ENCODE peak calls at places on chromosomes 3 and 15, in ten cellular contexts. One of them, this sample, is unnamed.

GRCh38 chr3:38578081-38578475 is 71.4 kb downstream of the SCN5A start:
- DNase-seq in mesenchymal stem cell: no peak
- DNase-seq in RWPE1: no peak
- DNase-seq in immature natural killer cell: no peak
- DNase-seq in skeletal muscle cell: no peak
- DNase-seq in neural crest cell: no peak
- DNase-seq in activated T-helper 1 cell treated with Interleukin-2 at 50 U/mL for 16 hours: no peak
- DNase-seq in activated naive CD4-positive, alpha-beta T cell treated with anti-CD3 and anti-CD28 coated beads, Interleukin-2, amount 10 ng/mL, durations not matched to agents 7 days and 5 days: peak; percentile 10
- DNase-seq in A673: no peak
- DNase-seq in posterior cingulate gyrus: no peak
- DNase-seq in this sample: no peak

GRCh38 chr3:46921871-46922271 is 44.4 kb downstream of the PTH1R start:
- DNase-seq in skeletal muscle cell: no peak
- DNase-seq in neural crest cell: no peak
- DNase-seq in activated T-helper 1 cell treated with Interleukin-2 at 50 U/mL for 16 hours: no peak
- DNase-seq in mesenchymal stem cell: no peak
- DNase-seq in RWPE1: no peak
- DNase-seq in posterior cingulate gyrus: no peak
- DNase-seq in A673: no peak
- DNase-seq in activated naive CD4-positive, alpha-beta T cell treated with anti-CD3 and anti-CD28 coated beads, Interleukin-2, amount 10 ng/mL, durations not matched to agents 7 days and 5 days: no peak
- DNase-seq in immature natural killer cell: no peak
- DNase-seq in this sample: no peak

GRCh38 chr3:167116120-167116922 is 263.8 kb downstream of the ZBBX start:
- DNase-seq in posterior cingulate gyrus: no peak
- DNase-seq in activated naive CD4-positive, alpha-beta T cell treated with anti-CD3 and anti-CD28 coated beads, Interleukin-2, amount 10 ng/mL, durations not matched to agents 7 days and 5 days: no peak
- DNase-seq in RWPE1: no peak
- DNase-seq in neural crest cell: no peak
- DNase-seq in immature natural killer cell: no peak
- DNase-seq in mesenchymal stem cell: no peak
- DNase-seq in A673: no peak
- DNase-seq in skeletal muscle cell: no peak
- DNase-seq in activated T-helper 1 cell treated with Interleukin-2 at 50 U/mL for 16 hours: no peak
- DNase-seq in this sample: no peak

GRCh38 chr3:190492966-190493365 is 20.9 kb upstream of the IL1RAP start:
- DNase-seq in RWPE1: no peak
- DNase-seq in activated naive CD4-positive, alpha-beta T cell treated with anti-CD3 and anti-CD28 coated beads, Interleukin-2, amount 10 ng/mL, durations not matched to agents 7 days and 5 days: no peak
- DNase-seq in A673: peak; percentile 20
- DNase-seq in activated T-helper 1 cell treated with Interleukin-2 at 50 U/mL for 16 hours: no peak
- DNase-seq in mesenchymal stem cell: no peak
- DNase-seq in posterior cingulate gyrus: no peak
- DNase-seq in skeletal muscle cell: no peak
- DNase-seq in neural crest cell: no peak
- DNase-seq in immature natural killer cell: no peak
- DNase-seq in this sample: no peak

GRCh38 chr3:139448104-139448503 is 28.2 kb downstream of the RBP2 start:
- DNase-seq in activated naive CD4-positive, alpha-beta T cell treated with anti-CD3 and anti-CD28 coated beads, Interleukin-2, amount 10 ng/mL, durations not matched to agents 7 days and 5 days: no peak
- DNase-seq in posterior cingulate gyrus: peak; percentile 65
- DNase-seq in skeletal muscle cell: peak; percentile 17
- DNase-seq in mesenchymal stem cell: no peak
- DNase-seq in neural crest cell: no peak
- DNase-seq in A673: no peak
- DNase-seq in RWPE1: no peak
- DNase-seq in activated T-helper 1 cell treated with Interleukin-2 at 50 U/mL for 16 hours: no peak
- DNase-seq in immature natural killer cell: no peak
- DNase-seq in this sample: no peak

GRCh38 chr3:132342183-132342582 is 25.0 kb downstream of the ACP3 start:
- DNase-seq in skeletal muscle cell: no peak
- DNase-seq in immature natural killer cell: no peak
- DNase-seq in activated T-helper 1 cell treated with Interleukin-2 at 50 U/mL for 16 hours: no peak
- DNase-seq in posterior cingulate gyrus: no peak
- DNase-seq in RWPE1: no peak
- DNase-seq in activated naive CD4-positive, alpha-beta T cell treated with anti-CD3 and anti-CD28 coated beads, Interleukin-2, amount 10 ng/mL, durations not matched to agents 7 days and 5 days: no peak
- DNase-seq in neural crest cell: no peak
- DNase-seq in mesenchymal stem cell: no peak
- DNase-seq in A673: peak; percentile 35
- DNase-seq in this sample: no peak

GRCh38 chr3:27570421-27571106 is 86.4 kb upstream of the SLC4A7 start:
- DNase-seq in posterior cingulate gyrus: no peak
- DNase-seq in RWPE1: no peak
- DNase-seq in activated T-helper 1 cell treated with Interleukin-2 at 50 U/mL for 16 hours: no peak
- DNase-seq in A673: no peak
- DNase-seq in immature natural killer cell: no peak
- DNase-seq in mesenchymal stem cell: no peak
- DNase-seq in activated naive CD4-positive, alpha-beta T cell treated with anti-CD3 and anti-CD28 coated beads, Interleukin-2, amount 10 ng/mL, durations not matched to agents 7 days and 5 days: no peak
- DNase-seq in skeletal muscle cell: no peak
- DNase-seq in neural crest cell: no peak
- DNase-seq in this sample: no peak

GRCh38 chr15:45276851-45277250 is 24.8 kb downstream of the SLC28A2 start:
- DNase-seq in A673: peak; percentile 58
- DNase-seq in immature natural killer cell: peak; percentile 10
- DNase-seq in posterior cingulate gyrus: no peak
- DNase-seq in activated T-helper 1 cell treated with Interleukin-2 at 50 U/mL for 16 hours: no peak
- DNase-seq in RWPE1: peak; percentile 49
- DNase-seq in skeletal muscle cell: no peak
- DNase-seq in neural crest cell: no peak
- DNase-seq in mesenchymal stem cell: peak; percentile 13
- DNase-seq in activated naive CD4-positive, alpha-beta T cell treated with anti-CD3 and anti-CD28 coated beads, Interleukin-2, amount 10 ng/mL, durations not matched to agents 7 days and 5 days: no peak
- DNase-seq in this sample: no peak